ENCODE peak calls at places on chromosomes 13 and 19, in five cellular contexts. O is endothelial cell, U is tibial artery, D is neural progenitor cell, X is GM12864. P is an unnamed sample.

GRCh38 chr13:21124853-21125252 is 51.5 kb downstream of the SKA3 start:
- DNase-seq in O (peak; percentile 20), U (no peak), D (peak; percentile 63), X (no peak), P (no peak)

GRCh38 chr19:1355258-1355973 is 28.3 kb upstream of the NDUFS7 start:
- DNase-seq in O (no peak), U (no peak), D (peak; percentile 77), X (no peak), P (no peak)

GRCh38 chr13:44219808-44220544 is 153.6 kb upstream of the SERP2 start:
- DNase-seq in O (no peak), U (no peak), D (no peak), X (no peak), P (no peak)

GRCh38 chr19:12513531-12514061 is 29.0 kb upstream of the ZNF709 start:
- DNase-seq in O (no peak), U (no peak), D (no peak), X (no peak), P (no peak)

GRCh38 chr13:111227405-111227804 is 93.0 kb upstream of the TEX29 start:
- DNase-seq in O (no peak), U (no peak), D (no peak), X (no peak), P (no peak)

GRCh38 chr19:56866563-56866962 is 26.0 kb upstream of the PEG3 start:
- DNase-seq in O (no peak), U (no peak), D (no peak), X (no peak), P (no peak)

GRCh38 chr13:45411226-45411625 is 6.9 kb downstream of the SLC25A30 start:
- DNase-seq in O (no peak), U (no peak), D (no peak), X (no peak), P (no peak)

GRCh38 chr13:42728507-42729180 is 52.7 kb upstream of the FAM216B start:
- DNase-seq in O (no peak), U (no peak), D (no peak), X (no peak), P (no peak)

GRCh38 chr13:113049521-113049941 is 56.1 kb upstream of the F7 start:
- DNase-seq in O (no peak), U (peak; percentile 31), D (no peak), X (no peak), P (no peak)

GRCh38 chr19:40421468-40421778 is 4.4 kb downstream of the SERTAD1 start:
- DNase-seq in O (no peak), U (no peak), D (no peak), X (no peak), P (no peak)

GRCh38 chr19:277581-278165 is 13.5 kb downstream of the PLPP2 start:
- DNase-seq in O (peak; percentile 56), U (no peak), D (peak; percentile 89), X (no peak), P (no peak)

GRCh38 chr13:40028446-40028845 is 373.0 kb downstream of the COG6 start:
- DNase-seq in O (no peak), U (no peak), D (no peak), X (no peak), P (no peak)

DNA sequence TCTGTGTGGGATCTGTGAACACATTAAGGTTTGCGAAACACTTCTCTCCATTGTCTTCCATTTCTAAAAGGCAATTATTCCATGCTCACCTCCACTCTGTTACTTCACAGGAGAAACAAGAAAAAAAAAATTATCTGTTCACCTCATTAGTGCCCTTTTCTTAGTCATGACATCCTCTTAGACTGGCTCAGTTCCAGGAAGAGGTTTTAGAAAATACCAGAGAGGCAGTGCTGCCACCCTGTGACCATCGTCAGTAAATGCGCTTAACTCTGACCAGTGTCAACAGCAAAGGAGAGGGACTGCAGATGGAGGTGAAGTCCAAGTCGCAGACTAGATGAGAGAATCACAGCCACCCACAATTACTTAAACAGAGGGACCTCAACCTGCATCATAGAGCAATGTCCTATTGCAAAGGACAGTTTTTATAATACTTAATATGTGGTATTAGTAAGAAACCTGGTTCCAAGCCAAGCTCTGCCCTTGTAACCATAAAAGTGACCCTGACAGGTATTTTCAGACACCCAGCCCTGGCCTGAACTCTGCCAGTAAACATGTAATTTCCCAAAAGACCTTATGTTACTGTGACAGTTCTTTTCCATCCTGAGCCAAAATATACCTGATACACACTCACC is 19.4 kb downstream of the CEACAM21 start:
- DNase-seq in O (peak; percentile 70), U (no peak), D (peak; percentile 35), X (peak; percentile 66), P (peak; percentile 48)
- TF ChIP-seq CTCF in O (peak; percentile 65), U (peak; percentile 27), D (peak; percentile 59), X (peak; percentile 69), P (peak; percentile 78)

GRCh38 chr19:33978286-33978685 is 181.6 kb downstream of the KCTD15 start:
- DNase-seq in O (no peak), U (no peak), D (no peak), X (no peak), P (no peak)

GRCh38 chr19:33988601-33989000 is 183.7 kb upstream of the LSM14A start:
- DNase-seq in O (no peak), U (no peak), D (peak; percentile 2), X (no peak), P (no peak)

DNA sequence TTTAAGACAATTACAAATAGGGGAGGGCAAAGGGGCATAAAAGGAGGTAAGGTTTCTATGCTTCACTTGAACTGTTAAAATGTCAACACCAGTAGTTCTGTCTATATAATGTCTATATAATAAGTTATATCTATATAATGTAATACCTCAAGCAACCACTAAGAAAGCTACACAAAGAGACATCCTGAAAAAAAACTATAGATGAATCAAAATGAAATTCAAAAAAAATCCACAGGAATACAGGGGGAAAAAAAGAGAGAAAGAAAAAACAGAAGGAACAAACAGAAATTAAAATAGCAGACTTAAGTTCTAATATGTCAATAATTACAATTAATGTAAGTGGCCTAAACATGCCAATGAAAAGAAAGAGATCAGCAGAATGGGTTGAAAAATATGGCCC is 186.0 kb downstream of the KCTD15 start:
- DNase-seq in O (no peak), U (no peak), D (no peak), X (no peak), P (no peak)
- TF ChIP-seq CTCF in O (peak; percentile 47), U (no peak), D (no peak), X (no peak), P (no peak)

DNA sequence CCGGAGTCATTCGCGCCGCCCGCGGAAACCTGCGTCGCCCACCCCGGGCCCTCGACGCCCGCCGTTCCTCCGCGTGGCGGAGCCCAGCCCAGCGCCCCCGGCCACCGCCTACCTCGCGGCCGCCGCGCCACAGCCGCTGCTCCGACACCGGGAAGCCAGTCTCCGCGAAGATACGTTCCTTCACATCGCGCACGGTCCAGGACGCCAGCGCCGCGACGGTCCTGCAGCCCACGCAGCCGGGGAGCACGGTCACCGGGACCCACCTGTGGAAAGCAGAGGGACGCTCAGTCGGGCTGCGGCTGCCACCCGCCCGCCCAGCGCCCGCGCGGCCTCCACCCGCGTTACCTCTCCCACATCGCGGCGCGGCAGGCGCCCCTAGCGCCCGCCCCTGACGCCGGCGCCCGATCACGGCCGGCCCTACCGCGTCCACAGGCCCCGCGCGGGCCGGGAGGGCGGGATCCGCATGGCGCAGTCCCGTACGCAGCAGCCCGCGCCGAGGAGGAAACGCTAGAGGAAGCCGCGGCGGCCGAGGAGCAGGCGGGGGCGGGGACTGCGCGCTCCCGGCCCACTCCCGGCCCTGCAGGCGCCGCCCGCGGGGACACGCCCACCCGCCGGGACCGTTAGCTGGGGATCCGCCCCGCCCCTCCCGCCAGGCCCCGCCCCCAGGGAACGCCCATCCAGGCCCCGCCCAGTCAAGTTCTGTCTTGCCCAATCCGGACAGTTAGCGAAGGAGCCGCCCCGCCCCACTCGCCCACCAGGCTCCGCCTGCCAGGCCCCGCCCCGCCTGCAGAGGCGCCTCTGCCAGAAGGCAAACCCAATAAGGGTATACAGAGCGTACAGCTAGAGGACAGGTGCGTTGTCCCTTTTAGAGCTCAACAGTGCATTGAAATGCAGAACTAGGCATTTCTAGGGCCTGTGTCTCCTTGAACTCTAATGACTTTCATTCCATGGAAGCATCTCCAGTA is 58.2 kb downstream of the SACS start:
- DNase-seq in O (peak; percentile 98), U (peak; percentile 94), D (peak; percentile 97), X (peak; percentile 76), P (peak; percentile 91)
- TF ChIP-seq CTCF in O (peak; percentile 34), U (peak; percentile 2), D (peak; percentile 27), X (peak; percentile 21), P (no peak)

GRCh38 chr13:98327326-98328314 is 150.6 kb upstream of the RNF113B start:
- DNase-seq in O (peak; percentile 19), U (no peak), D (peak; percentile 91), X (no peak), P (no peak)

GRCh38 chr13:98324105-98324504 is 147.0 kb upstream of the RNF113B start:
- DNase-seq in O (no peak), U (peak; percentile 60), D (no peak), X (no peak), P (no peak)

GRCh38 chr13:98326274-98326673 is 149.2 kb upstream of the RNF113B start:
- DNase-seq in O (no peak), U (no peak), D (no peak), X (no peak), P (no peak)

GRCh38 chr13:98328511-98328910 is 151.4 kb upstream of the RNF113B start:
- DNase-seq in O (no peak), U (no peak), D (peak; percentile 24), X (no peak), P (no peak)

DNA sequence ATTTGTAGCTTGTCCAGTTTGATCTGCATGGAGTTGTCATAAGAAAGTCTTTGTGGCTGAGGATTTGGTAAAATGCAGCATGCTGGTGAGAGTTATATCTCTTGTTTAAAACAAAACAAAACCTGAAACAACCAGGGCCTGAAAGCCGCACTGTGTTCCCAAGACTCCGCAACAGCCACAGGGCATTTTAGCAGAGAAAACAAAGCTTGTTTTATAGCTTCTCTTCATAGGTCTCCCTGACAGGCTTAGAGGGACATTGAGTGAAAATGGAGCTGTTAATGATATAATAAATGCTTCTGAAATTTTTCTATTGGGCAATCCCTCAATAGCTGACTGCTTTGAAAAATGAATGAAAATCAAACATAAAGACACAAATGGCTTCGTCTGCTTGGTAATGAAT is 148.7 kb upstream of the RNF113B start:
- DNase-seq in O (no peak), U (no peak), D (no peak), X (no peak), P (no peak)
- TF ChIP-seq CTCF in O (no peak), U (no peak), D (no peak), X (no peak), P (no peak)

DNA sequence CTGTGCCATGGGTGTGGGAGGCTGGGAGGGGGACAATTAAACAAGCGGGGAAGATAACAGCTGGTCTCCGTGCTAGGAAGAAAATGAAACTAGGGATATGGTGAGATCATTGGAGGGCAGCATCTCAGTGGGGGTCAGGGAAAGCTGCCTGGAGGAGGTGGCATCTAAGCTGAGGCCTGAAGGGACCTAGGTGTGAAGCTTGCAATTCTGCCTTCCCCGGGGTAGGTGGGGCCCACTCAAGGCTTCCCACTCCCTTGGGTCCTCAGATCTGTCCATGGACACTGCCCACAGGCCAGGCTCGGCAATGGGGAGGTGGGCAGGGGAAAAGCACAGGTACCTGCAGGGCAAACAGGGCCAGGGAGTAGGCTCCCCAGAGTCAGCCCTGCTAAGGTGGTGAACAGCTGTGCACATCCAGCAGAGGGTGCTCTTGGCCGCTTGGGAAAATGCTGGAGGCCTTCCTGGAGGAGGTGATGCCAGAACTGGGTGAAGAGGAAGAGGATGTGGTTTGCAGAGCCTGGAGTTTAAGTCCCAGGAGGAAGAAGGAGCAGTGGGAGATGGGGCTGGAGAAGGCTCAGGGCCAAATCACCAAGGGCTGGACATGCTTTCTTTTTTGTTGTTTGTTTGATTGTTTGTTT is 25.7 kb upstream of the CCNE1 start:
- DNase-seq in O (no peak), U (no peak), D (no peak), X (no peak), P (no peak)
- TF ChIP-seq CTCF in O (peak; percentile 26), U (no peak), D (peak; percentile 24), X (peak; percentile 63), P (no peak)

P was measured in natural killer cell.